ENCODE peak calls at places on chromosomes 11 and 22, in eight cellular contexts. B, K, U, Y, G, A, N and E are unnamed samples.

GRCh38 chr11:77084581-77085191 is 17.9 kb downstream of the CAPN5 start:
- DNase-seq in B (no peak), K (no peak), U (no peak), Y (peak; percentile 36), G (no peak), A (no peak), N (no peak), E (no peak)

GRCh38 chr11:71452354-71453020 is 516 bp upstream of the NADSYN1 start:
- DNase-seq in B (no peak), K (peak; percentile 57), U (no peak), Y (peak; percentile 65), G (no peak), A (peak; percentile 65), N (no peak), E (no peak)

GRCh38 chr11:94028436-94028835 is 7.3 kb downstream of the HEPHL1 start:
- DNase-seq in B (no peak), K (no peak), U (no peak), Y (no peak), G (no peak), A (peak; percentile 25), N (peak; percentile 5), E (no peak)

GRCh38 chr11:110522456-110522855 is 92.7 kb downstream of the FDX1 start:
- DNase-seq in B (no peak), K (no peak), U (no peak), Y (no peak), G (no peak), A (no peak), N (no peak), E (no peak)

GRCh38 chr11:2390871-2391662 is 9.5 kb upstream of the TSSC4 start:
- DNase-seq in B (peak; percentile 56), K (no peak), U (no peak), Y (no peak), G (no peak), A (peak; percentile 85), N (peak; percentile 76), E (no peak)

GRCh38 chr11:16891964-16892363 is 122.2 kb downstream of the PLEKHA7 start:
- DNase-seq in B (no peak), K (no peak), U (no peak), Y (no peak), G (no peak), A (peak; percentile 21), N (peak; percentile 22), E (no peak)

GRCh38 chr11:28649922-28650321 is 541.7 kb downstream of the METTL15 start:
- DNase-seq in B (no peak), K (no peak), U (no peak), Y (no peak), G (no peak), A (peak; percentile 30), N (no peak), E (no peak)

GRCh38 chr11:88631497-88631896 is 294.0 kb upstream of the CTSC start:
- DNase-seq in B (peak; percentile 23), K (no peak), U (no peak), Y (no peak), G (no peak), A (no peak), N (no peak), E (no peak)

GRCh38 chr22:43314611-43315010 is 28.6 kb downstream of the SCUBE1 start:
- DNase-seq in B (no peak), K (no peak), U (no peak), Y (no peak), G (no peak), A (no peak), N (no peak), E (no peak)

GRCh38 chr22:48783821-48784266 is 1043.8 kb downstream of the BRD1 start:
- DNase-seq in B (no peak), K (no peak), U (no peak), Y (no peak), G (no peak), A (no peak), N (no peak), E (no peak)

GRCh38 chr11:129861702-129862107 is 33.7 kb downstream of the NFRKB start:
- DNase-seq in B (peak; percentile 51), K (peak; percentile 97), U (no peak), Y (peak; percentile 82), G (no peak), A (peak; percentile 90), N (peak; percentile 72), E (peak; percentile 96)

GRCh38 chr11:93100211-93100610 is 97.6 kb downstream of the SLC36A4 start:
- DNase-seq in B (no peak), K (no peak), U (no peak), Y (no peak), G (no peak), A (no peak), N (no peak), E (no peak)

GRCh38 chr11:30357872-30358271 is 35.0 kb downstream of the ARL14EP start:
- DNase-seq in B (no peak), K (no peak), U (no peak), Y (no peak), G (no peak), A (no peak), N (no peak), E (no peak)

GRCh38 chr22:44746836-44747519 is 5.4 kb upstream of the ARHGAP8 start:
- DNase-seq in B (no peak), K (peak; percentile 41), U (no peak), Y (no peak), G (no peak), A (peak; percentile 24), N (no peak), E (no peak)

GRCh38 chr11:116073854-116074837 is 569.9 kb upstream of the CADM1 start:
- DNase-seq in B (no peak), K (no peak), U (no peak), Y (no peak), G (no peak), A (no peak), N (no peak), E (no peak)

GRCh38 chr11:42025404-42025803 is 566.0 kb upstream of the LRRC4C start:
- DNase-seq in B (no peak), K (no peak), U (no peak), Y (no peak), G (no peak), A (no peak), N (no peak), E (no peak)

GRCh38 chr11:125404811-125405481 is 91.1 kb downstream of the FEZ1 start:
- DNase-seq in B (no peak), K (peak; percentile 70), U (peak; percentile 60), Y (peak; percentile 74), G (peak; percentile 29), A (peak; percentile 49), N (peak; percentile 12), E (peak; percentile 64)

GRCh38 chr11:28259177-28259843 is 151.1 kb downstream of the METTL15 start:
- DNase-seq in B (no peak), K (no peak), U (no peak), Y (no peak), G (no peak), A (no peak), N (no peak), E (no peak)

GRCh38 chr11:35579557-35580396 is 38.5 kb upstream of the FJX1 start:
- DNase-seq in B (no peak), K (no peak), U (no peak), Y (no peak), G (no peak), A (peak; percentile 97), N (peak; percentile 96), E (no peak)

GRCh38 chr22:46996595-46997310 is 234.3 kb downstream of the TBC1D22A start:
- DNase-seq in B (no peak), K (peak; percentile 52), U (no peak), Y (no peak), G (no peak), A (no peak), N (no peak), E (no peak)

GRCh38 chr11:131664246-131664645 is 293.8 kb downstream of the NTM start:
- DNase-seq in B (no peak), K (no peak), U (no peak), Y (no peak), G (no peak), A (no peak), N (no peak), E (no peak)